ENCODE peak calls at places on chromosome 6, in six cellular contexts. Y, G, D, H, K and F are unnamed samples.

GRCh38 chr6:33123732-33124524 is 48.1 kb downstream of the HLA-DPB1 start:
- DNase-seq in G (no peak), K (no peak), H (no peak), D (peak; percentile 45), Y (no peak), F (no peak)

GRCh38 chr6:149176971-149177667 is 140.4 kb upstream of the TAB2 start:
- DNase-seq in H (no peak), Y (no peak), D (no peak), G (peak; percentile 87), K (no peak), F (no peak)

GRCh38 chr6:16752206-16752867 is 8.9 kb downstream of the ATXN1 start:
- DNase-seq in K (no peak), D (no peak), Y (no peak), G (no peak), H (no peak), F (peak; percentile 85)

GRCh38 chr6:37480951-37481597 is 18.6 kb downstream of the CCDC167 start:
- DNase-seq in H (no peak), Y (no peak), G (no peak), D (no peak), K (no peak), F (no peak)

GRCh38 chr6:139904572-139904971 is 530.1 kb upstream of the CITED2 start:
- DNase-seq in D (no peak), G (no peak), H (no peak), Y (no peak), K (no peak), F (no peak)

GRCh38 chr6:161401910-161402309 is 128.0 kb upstream of the AGPAT4 start:
- DNase-seq in H (no peak), Y (no peak), K (no peak), D (no peak), G (no peak), F (no peak)

GRCh38 chr6:166971271-166971670 is 14.9 kb upstream of the RNASET2 start:
- DNase-seq in Y (no peak), G (no peak), H (no peak), D (no peak), K (no peak), F (no peak)

GRCh38 chr6:6885521-6886088 is 222.2 kb upstream of the RREB1 start:
- DNase-seq in Y (no peak), H (no peak), K (no peak), G (no peak), D (peak; percentile 10), F (no peak)

GRCh38 chr6:134740473-134741192 is 209.3 kb downstream of the ALDH8A1 start:
- DNase-seq in D (no peak), K (no peak), G (no peak), H (no peak), Y (no peak), F (no peak)

GRCh38 chr6:150403458-150404245 is 34.8 kb downstream of the IYD start:
- DNase-seq in H (no peak), K (no peak), Y (no peak), G (peak; percentile 19), D (no peak), F (peak; percentile 94)

GRCh38 chr6:108309844-108310243 is 15.0 kb downstream of the AFG1L start:
- DNase-seq in K (no peak), H (no peak), Y (no peak), G (no peak), D (no peak), F (no peak)

GRCh38 chr6:15672291-15672690 is 9.5 kb upstream of the DTNBP1 start:
- DNase-seq in G (no peak), D (no peak), H (no peak), Y (no peak), K (no peak), F (no peak)

GRCh38 chr6:116783852-116784251 is 18.3 kb upstream of the FAM162B start:
- DNase-seq in G (no peak), K (no peak), D (no peak), Y (no peak), H (no peak), F (no peak)

GRCh38 chr6:149566372-149567193 is at the start of gene GINM1:
- DNase-seq in D (peak; percentile 48), G (peak; percentile 75), K (peak; percentile 73), Y (peak; percentile 30), H (peak; percentile 50), F (no peak)

GRCh38 chr6:163641706-163642105 is 227.2 kb downstream of the QKI start:
- DNase-seq in H (no peak), G (no peak), D (no peak), Y (no peak), K (no peak), F (no peak)

GRCh38 chr6:131765081-131765852 is 42.6 kb upstream of the ENPP1 start:
- DNase-seq in H (peak; percentile 36), G (no peak), D (no peak), Y (no peak), K (no peak), F (peak; percentile 89)

GRCh38 chr6:104887350-104887749 is 27.6 kb upstream of the HACE1 start:
- DNase-seq in D (no peak), H (no peak), G (no peak), K (no peak), Y (no peak), F (peak; percentile 7)

GRCh38 chr6:30682181-30683117 is 4.0 kb downstream of the PPP1R18 start:
- DNase-seq in G (no peak), H (peak; percentile 95), K (no peak), D (peak; percentile 17), Y (peak; percentile 81), F (peak; percentile 66)

GRCh38 chr6:21151178-21151956 is 442.2 kb upstream of the SOX4 start:
- DNase-seq in K (no peak), Y (no peak), H (no peak), G (no peak), D (no peak), F (no peak)

GRCh38 chr6:5094327-5094726 is 9.2 kb downstream of the PPP1R3G start:
- DNase-seq in G (no peak), K (no peak), H (peak; percentile 89), Y (no peak), D (no peak), F (peak; percentile 87)

GRCh38 chr6:2222275-2222842 is 23.0 kb downstream of the GMDS start:
- DNase-seq in D (no peak), Y (no peak), G (no peak), K (no peak), H (peak; percentile 31), F (no peak)

GRCh38 chr6:142915129-142915697 is 29.8 kb downstream of the HIVEP2 start:
- DNase-seq in H (no peak), Y (no peak), D (no peak), G (no peak), K (no peak), F (no peak)

GRCh38 chr6:121557146-121557545 is 121.7 kb downstream of the GJA1 start:
- DNase-seq in Y (no peak), H (no peak), K (no peak), D (no peak), G (no peak), F (no peak)

GRCh38 chr6:138157986-138158638 is 3.6 kb upstream of the ARFGEF3 start:
- DNase-seq in D (no peak), H (no peak), K (no peak), Y (no peak), G (peak; percentile 17), F (no peak)

GRCh38 chr6:9100869-9101575 is 665.7 kb upstream of the SLC35B3 start:
- DNase-seq in H (no peak), D (no peak), K (no peak), Y (no peak), G (no peak), F (no peak)

GRCh38 chr6:30542404-30542725 is 13.9 kb downstream of the GNL1 start:
- DNase-seq in Y (peak; percentile 42), H (no peak), G (no peak), D (no peak), K (no peak), F (no peak)